ENCODE peak calls at places on chromosome 2, in seven cellular contexts. O is HCT116, A is SK-N-SH, D is GM12878, B is K562, M is HepG2, X is H1. T is an unnamed sample.

GRCh38 chr2:200406379-200406778 is 99.9 kb downstream of the SPATS2L start:
- DNase-seq in O (no peak), A (no peak), D (no peak), B (no peak), M (peak; percentile 38), X (no peak), T (no peak)

GRCh38 chr2:189164732-189165131 is 14.8 kb downstream of the COL5A2 start:
- DNase-seq in O (no peak), A (peak; percentile 16), D (no peak), B (no peak), M (no peak), X (no peak), T (peak; percentile 3)

GRCh38 chr2:126801473-126801872 is 97.2 kb upstream of the TEX51 start:
- DNase-seq in O (no peak), A (no peak), D (no peak), B (no peak), M (no peak), X (no peak), T (no peak)

GRCh38 chr2:10160226-10160955 is 37.9 kb downstream of the RRM2 start:
- DNase-seq in O (no peak), A (peak; percentile 38), D (no peak), B (no peak), M (no peak), X (no peak), T (no peak)

GRCh38 chr2:138671566-138671965 is 108.6 kb downstream of the NXPH2 start:
- DNase-seq in O (no peak), A (no peak), D (no peak), B (no peak), M (no peak), X (no peak), T (no peak)

GRCh38 chr2:179579744-179580143 is 281.7 kb downstream of the ZNF385B start:
- DNase-seq in O (no peak), A (no peak), D (no peak), B (no peak), M (peak; percentile 91), X (no peak), T (no peak)

GRCh38 chr2:186429095-186429494 is 57.0 kb upstream of the ZC3H15 start:
- DNase-seq in O (no peak), A (no peak), D (no peak), B (no peak), M (no peak), X (no peak), T (no peak)

GRCh38 chr2:52608030-52608429 is 1159.6 kb upstream of the CHAC2 start:
- DNase-seq in O (no peak), A (no peak), D (no peak), B (no peak), M (no peak), X (no peak), T (no peak)

GRCh38 chr2:102313025-102313424 is 1.7 kb downstream of the IL1RL1 start:
- DNase-seq in O (no peak), A (no peak), D (no peak), B (no peak), M (no peak), X (no peak), T (no peak)

GRCh38 chr2:23381084-23381483 is 3.9 kb upstream of the KLHL29 start:
- DNase-seq in O (peak; percentile 89), A (no peak), D (peak; percentile 44), B (no peak), M (peak; percentile 18), X (no peak), T (peak; percentile 60)

GRCh38 chr2:240946654-240947053 is 40.5 kb downstream of the CROCC2 start:
- DNase-seq in O (no peak), A (no peak), D (no peak), B (no peak), M (no peak), X (no peak), T (peak; percentile 21)

GRCh38 chr2:202001826-202002225 is 31.8 kb upstream of the FZD7 start:
- DNase-seq in O (no peak), A (no peak), D (no peak), B (no peak), M (no peak), X (no peak), T (no peak)

GRCh38 chr2:121052023-121052422 is 233.0 kb downstream of the TFCP2L1 start:
- DNase-seq in O (no peak), A (no peak), D (no peak), B (no peak), M (peak; percentile 13), X (no peak), T (no peak)

GRCh38 chr2:212228651-212229253 is 309.9 kb downstream of the ERBB4 start:
- DNase-seq in O (no peak), A (no peak), D (no peak), B (no peak), M (no peak), X (no peak), T (no peak)

GRCh38 chr2:217413193-217413592 is 553.3 kb upstream of the TNP1 start:
- DNase-seq in O (no peak), A (no peak), D (no peak), B (no peak), M (no peak), X (no peak), T (no peak)

GRCh38 chr2:120352701-120353590 is 7.0 kb downstream of the INHBB start:
- DNase-seq in O (no peak), A (no peak), D (no peak), B (no peak), M (no peak), X (no peak), T (no peak)

GRCh38 chr2:46367286-46367685 is 70.1 kb downstream of the EPAS1 start:
- DNase-seq in O (no peak), A (no peak), D (no peak), B (no peak), M (no peak), X (no peak), T (no peak)

GRCh38 chr2:42371621-42372473 is 10.8 kb upstream of the COX7A2L start:
- DNase-seq in O (no peak), A (peak; percentile 90), D (no peak), B (no peak), M (no peak), X (no peak), T (no peak)

GRCh38 chr2:66362651-66363050 is 72.3 kb upstream of the MEIS1 start:
- DNase-seq in O (no peak), A (no peak), D (no peak), B (no peak), M (no peak), X (no peak), T (no peak)

GRCh38 chr2:74819702-74820101 is 14.2 kb upstream of the HK2 start:
- DNase-seq in O (no peak), A (no peak), D (no peak), B (no peak), M (no peak), X (no peak), T (no peak)

GRCh38 chr2:11698009-11698922 is 28.3 kb upstream of the NTSR2 start:
- DNase-seq in O (no peak), A (no peak), D (no peak), B (no peak), M (peak; percentile 92), X (no peak), T (no peak)
- TF ChIP-seq JUND in O (no peak), A (no peak), D (no peak), B (no peak), M (no peak), X (no peak), T (no peak)

DNA sequence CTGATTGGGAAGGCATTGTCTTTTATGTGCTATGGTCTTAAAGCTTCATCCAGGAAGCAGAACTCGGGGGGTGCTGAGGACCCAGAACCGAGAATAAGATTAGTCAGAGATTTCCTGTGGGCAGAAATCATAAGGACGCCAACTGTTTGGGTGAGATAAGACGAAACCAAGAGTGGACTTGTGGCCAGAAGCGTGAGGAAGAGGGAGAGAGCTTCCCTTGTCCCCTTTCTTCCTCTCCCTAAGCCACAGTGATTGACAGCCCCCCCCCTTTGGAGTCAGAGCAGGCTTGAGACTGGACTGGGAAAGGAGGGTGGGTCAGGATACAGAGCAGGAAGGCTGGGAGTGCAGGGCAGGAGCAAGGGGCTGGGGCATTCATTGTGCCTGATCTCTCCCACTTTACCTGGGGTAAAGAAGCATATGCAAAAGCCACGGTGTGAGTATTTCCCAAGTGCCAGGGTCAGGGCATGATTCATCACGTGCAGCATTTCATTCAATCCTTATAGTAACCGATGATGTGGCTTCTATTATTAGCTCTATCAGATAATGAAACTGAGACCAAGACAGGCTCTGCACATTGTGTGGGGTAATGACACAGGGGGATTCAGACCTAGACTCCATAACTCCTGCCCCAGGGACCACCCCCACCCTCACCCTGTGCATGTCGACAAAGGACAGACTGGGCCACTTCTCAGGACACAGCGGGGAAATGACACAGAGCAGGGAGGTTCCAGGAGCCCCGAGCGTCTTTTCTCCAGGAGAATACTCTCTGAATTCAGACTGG is 3.0 kb upstream of the IL1RN start:
- DNase-seq in O (no peak), A (no peak), D (peak; percentile 38), B (no peak), M (peak; percentile 23), X (no peak), T (no peak)
- TF ChIP-seq JUND in O (no peak), A (no peak), D (no peak), B (no peak), M (no peak), X (no peak), T (no peak)

GRCh38 chr2:234679766-234680687 is 183.1 kb upstream of the ARL4C start:
- DNase-seq in O (peak; percentile 90), A (no peak), D (no peak), B (no peak), M (peak; percentile 98), X (no peak), T (no peak)
- TF ChIP-seq JUND in O (peak; percentile 99), A (peak; percentile 99), D (no peak), B (no peak), M (peak; percentile 97), X (no peak), T (no peak)

GRCh38 chr2:219308142-219309093 is 783 bp downstream of the PTPRN start:
- DNase-seq in O (peak; percentile 29), A (peak; percentile 84), D (no peak), B (peak; percentile 79), M (peak; percentile 41), X (no peak), T (peak; percentile 71)
- TF ChIP-seq JUND in O (peak; percentile 41), A (peak; percentile 77), D (no peak), B (peak; percentile 61), M (no peak), X (peak; percentile 3), T (no peak)

GRCh38 chr2:157105372-157105771 is 152.1 kb upstream of the GALNT5 start:
- DNase-seq in O (no peak), A (no peak), D (no peak), B (no peak), M (no peak), X (no peak), T (no peak)
- TF ChIP-seq JUND in O (no peak), A (no peak), D (no peak), B (no peak), M (no peak), X (no peak), T (no peak)

T was measured in T47D.